ENCODE peak calls at places on chromosome 21, in seven cellular contexts. Q is NCI-H524; V is COR-L47; M is Ammon's horn; L is stimulated activated CD8-positive, alpha-beta memory T cell treated with anti-CD3 and anti-CD28 coated beads, Interleukin-12 subunit alpha, Interleukin-12 subunit beta, amount 100 ng/mL, for 4 hours; G is tibial artery; D is caudate nucleus. I is an unnamed sample.
A peak's percentile ranks its signal among the peaks of the same experiment; 100 is the strongest.

GRCh38 chr21:34824314-34824713 is 155.5 kb downstream of the CLIC6 start:
- DNase-seq in Q (no peak), V (no peak), M (no peak), L (no peak), G (no peak), D (no peak), I (no peak)

GRCh38 chr21:22019766-22020165 is 1021.6 kb downstream of the NCAM2 start:
- DNase-seq in Q (no peak), V (no peak), M (no peak), L (no peak), G (no peak), D (no peak), I (no peak)

GRCh38 chr21:32457360-32457840 is 44.9 kb downstream of the EVA1C start:
- DNase-seq in Q (no peak), V (peak; percentile 11), M (peak; percentile 23), L (no peak), G (peak; percentile 50), D (no peak), I (no peak)

GRCh38 chr21:39441502-39442475 is 3.8 kb downstream of the LCA5L start:
- DNase-seq in Q (peak; percentile 23), V (peak; percentile 49), M (peak; percentile 74), L (no peak), G (no peak), D (no peak), I (peak; percentile 21)

GRCh38 chr21:44849616-44850130 is 23.8 kb downstream of the PTTG1IP start:
- DNase-seq in Q (no peak), V (no peak), M (no peak), L (no peak), G (no peak), D (no peak), I (no peak)

GRCh38 chr21:38477241-38477640 is 21.0 kb downstream of the ERG start:
- DNase-seq in Q (no peak), V (no peak), M (no peak), L (no peak), G (no peak), D (no peak), I (no peak)

GRCh38 chr21:20592482-20592881 is 405.7 kb upstream of the NCAM2 start:
- DNase-seq in Q (no peak), V (no peak), M (no peak), L (no peak), G (no peak), D (no peak), I (no peak)

GRCh38 chr21:24025101-24025500 is 1582.2 kb downstream of the MRPL39 start:
- DNase-seq in Q (no peak), V (no peak), M (no peak), L (no peak), G (no peak), D (no peak), I (no peak)

GRCh38 chr21:29072873-29073221 is 601 bp downstream of the CCT8 start:
- DNase-seq in Q (no peak), V (no peak), M (no peak), L (no peak), G (no peak), D (no peak), I (no peak)

GRCh38 chr21:44371596-44371995 is 18.2 kb downstream of the TRPM2 start:
- DNase-seq in Q (no peak), V (no peak), M (no peak), L (no peak), G (no peak), D (no peak), I (no peak)

GRCh38 chr21:45167796-45168222 is 93.4 kb downstream of the ADARB1 start:
- DNase-seq in Q (no peak), V (no peak), M (no peak), L (no peak), G (no peak), D (no peak), I (no peak)

GRCh38 chr21:38487906-38488639 is 10.2 kb downstream of the ERG start:
- DNase-seq in Q (no peak), V (peak; percentile 87), M (no peak), L (no peak), G (no peak), D (no peak), I (no peak)

GRCh38 chr21:42079939-42080787 is 9.0 kb downstream of the UMODL1 start:
- DNase-seq in Q (no peak), V (no peak), M (no peak), L (no peak), G (no peak), D (no peak), I (no peak)

GRCh38 chr21:44349847-44350772 is 3.3 kb upstream of the TRPM2 start:
- DNase-seq in Q (no peak), V (no peak), M (no peak), L (no peak), G (no peak), D (no peak), I (no peak)

GRCh38 chr21:38806153-38806941 is 618 bp downstream of the ETS2 start:
- DNase-seq in Q (no peak), V (no peak), M (no peak), L (peak; percentile 17), G (no peak), D (no peak), I (no peak)

GRCh38 chr21:45834026-45834715 is 147.4 kb upstream of the COL6A1 start:
- DNase-seq in Q (no peak), V (no peak), M (no peak), L (no peak), G (no peak), D (no peak), I (no peak)